ENCODE peak calls at places on chromosomes 12 and 14, in six cellular contexts. One of them, this sample, is unnamed.

GRCh38 chr12:6328045-6328779 is 13.7 kb downstream of the TNFRSF1A start:
- DNase-seq in posterior vena cava: no peak
- DNase-seq in adipocyte: no peak
- DNase-seq in germinal center: no peak
- DNase-seq in HFF-Myc: no peak
- DNase-seq in HEK293T: no peak
- DNase-seq in this sample: no peak

GRCh38 chr12:3489057-3489456 is 1.9 kb upstream of the PRMT8 start:
- DNase-seq in HFF-Myc: no peak
- DNase-seq in germinal center: no peak
- DNase-seq in HEK293T: no peak
- DNase-seq in adipocyte: peak; percentile 56
- DNase-seq in posterior vena cava: peak; percentile 44
- DNase-seq in this sample: peak; percentile 66

GRCh38 chr14:52802597-52802996 is 11.2 kb upstream of the GNPNAT1 start:
- DNase-seq in adipocyte: peak; percentile 49
- DNase-seq in HFF-Myc: no peak
- DNase-seq in germinal center: no peak
- DNase-seq in posterior vena cava: no peak
- DNase-seq in HEK293T: no peak
- DNase-seq in this sample: no peak

GRCh38 chr12:105041186-105041585 is 43.1 kb downstream of the ALDH1L2 start:
- DNase-seq in germinal center: no peak
- DNase-seq in adipocyte: no peak
- DNase-seq in posterior vena cava: no peak
- DNase-seq in HFF-Myc: no peak
- DNase-seq in HEK293T: no peak
- DNase-seq in this sample: no peak

GRCh38 chr12:103715494-103715893 is 125.5 kb downstream of the NT5DC3 start:
- DNase-seq in adipocyte: no peak
- DNase-seq in posterior vena cava: no peak
- DNase-seq in germinal center: no peak
- DNase-seq in HFF-Myc: no peak
- DNase-seq in HEK293T: no peak
- DNase-seq in this sample: no peak

GRCh38 chr14:79044894-79045624 is 874.9 kb downstream of the NRXN3 start:
- DNase-seq in posterior vena cava: no peak
- DNase-seq in germinal center: no peak
- DNase-seq in HEK293T: no peak
- DNase-seq in HFF-Myc: peak; percentile 39
- DNase-seq in adipocyte: peak; percentile 58
- DNase-seq in this sample: peak; percentile 21

GRCh38 chr12:28958553-28959195 is 190.4 kb upstream of the FAR2 start:
- DNase-seq in germinal center: no peak
- DNase-seq in adipocyte: peak; percentile 60
- DNase-seq in HEK293T: no peak
- DNase-seq in posterior vena cava: no peak
- DNase-seq in HFF-Myc: no peak
- DNase-seq in this sample: no peak

GRCh38 chr12:52211716-52212585 is 20.1 kb upstream of the KRT80 start:
- DNase-seq in HFF-Myc: no peak
- DNase-seq in germinal center: no peak
- DNase-seq in HEK293T: no peak
- DNase-seq in posterior vena cava: peak; percentile 73
- DNase-seq in adipocyte: no peak
- DNase-seq in this sample: no peak

GRCh38 chr12:19894049-19894448 is 454.8 kb downstream of the AEBP2 start:
- DNase-seq in posterior vena cava: no peak
- DNase-seq in adipocyte: peak; percentile 69
- DNase-seq in HFF-Myc: no peak
- DNase-seq in HEK293T: no peak
- DNase-seq in germinal center: no peak
- DNase-seq in this sample: no peak

GRCh38 chr12:81859521-81859920 is 100.4 kb upstream of the PPFIA2 start:
- DNase-seq in HEK293T: no peak
- DNase-seq in posterior vena cava: no peak
- DNase-seq in adipocyte: no peak
- DNase-seq in germinal center: no peak
- DNase-seq in HFF-Myc: no peak
- DNase-seq in this sample: no peak

GRCh38 chr12:25583545-25583944 is 30.5 kb upstream of the LMNTD1 start:
- DNase-seq in germinal center: no peak
- DNase-seq in adipocyte: no peak
- DNase-seq in HFF-Myc: no peak
- DNase-seq in HEK293T: no peak
- DNase-seq in posterior vena cava: no peak
- DNase-seq in this sample: no peak

GRCh38 chr14:94145902-94146527 is 16.6 kb upstream of the IFI27L2 start:
- DNase-seq in germinal center: no peak
- DNase-seq in HEK293T: no peak
- DNase-seq in HFF-Myc: no peak
- DNase-seq in posterior vena cava: peak; percentile 28
- DNase-seq in adipocyte: no peak
- DNase-seq in this sample: no peak

GRCh38 chr12:58414398-58414871 is 473.1 kb downstream of the ATP23 start:
- DNase-seq in HEK293T: no peak
- DNase-seq in HFF-Myc: no peak
- DNase-seq in posterior vena cava: no peak
- DNase-seq in adipocyte: no peak
- DNase-seq in germinal center: no peak
- DNase-seq in this sample: no peak

GRCh38 chr12:121090576-121091125 is 42.0 kb upstream of the P2RX7 start:
- DNase-seq in germinal center: no peak
- DNase-seq in adipocyte: no peak
- DNase-seq in HEK293T: no peak
- DNase-seq in HFF-Myc: no peak
- DNase-seq in posterior vena cava: no peak
- DNase-seq in this sample: no peak

GRCh38 chr14:105945891-105946290 is 419.5 kb downstream of the TMEM121 start:
- DNase-seq in HEK293T: no peak
- DNase-seq in germinal center: no peak
- DNase-seq in adipocyte: no peak
- DNase-seq in HFF-Myc: no peak
- DNase-seq in posterior vena cava: no peak
- DNase-seq in this sample: no peak

This sample was measured in occipital lobe.